ENCODE peak calls at places on chromosome 9, in five cellular contexts. One of them, this sample, is unnamed.

GRCh38 chr9:22433691-22434090 is 12.9 kb upstream of the DMRTA1 start:
- DNase-seq in Right ventricle myocardium superior: no peak
- DNase-seq in fibroblast of pulmonary artery: no peak
- DNase-seq in left ventricle myocardium inferior: no peak
- DNase-seq in iPS-NIHi11: no peak
- DNase-seq in this sample: no peak

GRCh38 chr9:136172412-136173079 is 32.4 kb downstream of the LHX3 start:
- DNase-seq in Right ventricle myocardium superior: peak
- DNase-seq in fibroblast of pulmonary artery: no peak
- DNase-seq in left ventricle myocardium inferior: no peak
- DNase-seq in iPS-NIHi11: no peak
- DNase-seq in this sample: peak

GRCh38 chr9:114430443-114430842 is 42.7 kb upstream of the AKNA start:
- DNase-seq in Right ventricle myocardium superior: no peak
- DNase-seq in fibroblast of pulmonary artery: no peak
- DNase-seq in left ventricle myocardium inferior: no peak
- DNase-seq in iPS-NIHi11: no peak
- DNase-seq in this sample: no peak

GRCh38 chr9:135070964-135071735 is 16.3 kb upstream of the OLFM1 start:
- DNase-seq in Right ventricle myocardium superior: no peak
- DNase-seq in fibroblast of pulmonary artery: no peak
- DNase-seq in left ventricle myocardium inferior: no peak
- DNase-seq in iPS-NIHi11: no peak
- DNase-seq in this sample: no peak

GRCh38 chr9:91807640-91808246 is 142.3 kb downstream of the ROR2 start:
- DNase-seq in Right ventricle myocardium superior: no peak
- DNase-seq in fibroblast of pulmonary artery: no peak
- DNase-seq in left ventricle myocardium inferior: no peak
- DNase-seq in iPS-NIHi11: no peak
- DNase-seq in this sample: no peak

GRCh38 chr9:71766663-71767062 is 1.6 kb downstream of the CEMIP2 start:
- DNase-seq in Right ventricle myocardium superior: no peak
- DNase-seq in fibroblast of pulmonary artery: no peak
- DNase-seq in left ventricle myocardium inferior: no peak
- DNase-seq in iPS-NIHi11: no peak
- DNase-seq in this sample: no peak

GRCh38 chr9:110604101-110604710 is 24.7 kb upstream of the SVEP1 start:
- DNase-seq in Right ventricle myocardium superior: no peak
- DNase-seq in fibroblast of pulmonary artery: peak
- DNase-seq in left ventricle myocardium inferior: no peak
- DNase-seq in iPS-NIHi11: no peak
- DNase-seq in this sample: no peak

GRCh38 chr9:79134654-79135053 is 437.1 kb upstream of the TLE4 start:
- DNase-seq in Right ventricle myocardium superior: no peak
- DNase-seq in fibroblast of pulmonary artery: peak
- DNase-seq in left ventricle myocardium inferior: no peak
- DNase-seq in iPS-NIHi11: peak
- DNase-seq in this sample: no peak

GRCh38 chr9:92808726-92809451 is 44.3 kb upstream of the BICD2 start:
- DNase-seq in Right ventricle myocardium superior: peak
- DNase-seq in fibroblast of pulmonary artery: peak
- DNase-seq in left ventricle myocardium inferior: peak
- DNase-seq in iPS-NIHi11: peak
- DNase-seq in this sample: peak

GRCh38 chr9:13688223-13688989 is 408.9 kb upstream of the MPDZ start:
- DNase-seq in Right ventricle myocardium superior: no peak
- DNase-seq in fibroblast of pulmonary artery: peak
- DNase-seq in left ventricle myocardium inferior: no peak
- DNase-seq in iPS-NIHi11: peak
- DNase-seq in this sample: no peak

GRCh38 chr9:85108806-85109205 is 439.3 kb downstream of the NTRK2 start:
- DNase-seq in Right ventricle myocardium superior: no peak
- DNase-seq in fibroblast of pulmonary artery: no peak
- DNase-seq in left ventricle myocardium inferior: no peak
- DNase-seq in iPS-NIHi11: no peak
- DNase-seq in this sample: no peak

GRCh38 chr9:36866840-36867239 is 167.2 kb downstream of the PAX5 start:
- DNase-seq in Right ventricle myocardium superior: no peak
- DNase-seq in fibroblast of pulmonary artery: no peak
- DNase-seq in left ventricle myocardium inferior: no peak
- DNase-seq in iPS-NIHi11: peak
- DNase-seq in this sample: peak

GRCh38 chr9:76704601-76705204 is 59.5 kb upstream of the PCA3 start:
- DNase-seq in Right ventricle myocardium superior: no peak
- DNase-seq in fibroblast of pulmonary artery: peak
- DNase-seq in left ventricle myocardium inferior: no peak
- DNase-seq in iPS-NIHi11: peak
- DNase-seq in this sample: no peak